ENCODE peak calls at places on chromosomes 5 and 9, in six cellular contexts. N is MM.1S, Z is PC-3, E is SK-N-SH, D is GM23248, L is hepatocyte. F is an unnamed sample.

GRCh38 chr5:149782018-149782899 is 52.1 kb downstream of the PPARGC1B start:
- DNase-seq in D (peak; percentile 29), E (no peak), N (no peak), Z (no peak), L (no peak), F (no peak)

GRCh38 chr9:81575976-81576375 is 113.4 kb downstream of the TLE1 start:
- DNase-seq in D (peak; percentile 34), E (no peak), Z (no peak), L (no peak), N (no peak), F (no peak)

GRCh38 chr9:69554945-69555344 is 117.2 kb downstream of the APBA1 start:
- DNase-seq in Z (no peak), D (peak; percentile 69), E (no peak), L (peak; percentile 40), N (no peak), F (no peak)

GRCh38 chr5:7537573-7537972 is 141.6 kb downstream of the ADCY2 start:
- DNase-seq in D (no peak), E (no peak), Z (no peak), N (no peak), L (no peak), F (no peak)

GRCh38 chr5:37248970-37249819 is at the start of gene CPLANE1:
- DNase-seq in D (peak; percentile 86), N (peak; percentile 63), L (peak; percentile 92), Z (peak; percentile 74), E (peak; percentile 94), F (peak; percentile 90)

GRCh38 chr9:70410368-70410767 is 4.1 kb downstream of the KLF9 start:
- DNase-seq in N (no peak), E (no peak), Z (no peak), D (peak; percentile 72), L (no peak), F (no peak)

GRCh38 chr5:1483856-1484255 is 38.6 kb upstream of the SLC6A3 start:
- DNase-seq in N (no peak), E (no peak), L (no peak), Z (no peak), D (no peak), F (no peak)

GRCh38 chr9:125429476-125430160 is 168.0 kb downstream of the GAPVD1 start:
- DNase-seq in D (no peak), L (no peak), Z (no peak), N (no peak), E (no peak), F (no peak)

GRCh38 chr9:132136151-132136892 is 25.5 kb upstream of the NTNG2 start:
- DNase-seq in D (no peak), L (no peak), N (no peak), Z (no peak), E (no peak), F (no peak)

GRCh38 chr9:129069128-129069824 is 11.6 kb upstream of the DOLPP1 start:
- DNase-seq in E (peak; percentile 72), N (no peak), D (no peak), L (peak; percentile 54), Z (no peak), F (no peak)

GRCh38 chr5:102453716-102454115 is 45.1 kb downstream of the SLCO6A1 start:
- DNase-seq in D (peak; percentile 0), Z (no peak), N (peak; percentile 65), L (no peak), E (no peak), F (no peak)

GRCh38 chr5:32785639-32786216 is 74.6 kb downstream of the NPR3 start:
- DNase-seq in L (no peak), D (no peak), E (no peak), Z (peak; percentile 73), N (peak; percentile 15), F (no peak)

DNA sequence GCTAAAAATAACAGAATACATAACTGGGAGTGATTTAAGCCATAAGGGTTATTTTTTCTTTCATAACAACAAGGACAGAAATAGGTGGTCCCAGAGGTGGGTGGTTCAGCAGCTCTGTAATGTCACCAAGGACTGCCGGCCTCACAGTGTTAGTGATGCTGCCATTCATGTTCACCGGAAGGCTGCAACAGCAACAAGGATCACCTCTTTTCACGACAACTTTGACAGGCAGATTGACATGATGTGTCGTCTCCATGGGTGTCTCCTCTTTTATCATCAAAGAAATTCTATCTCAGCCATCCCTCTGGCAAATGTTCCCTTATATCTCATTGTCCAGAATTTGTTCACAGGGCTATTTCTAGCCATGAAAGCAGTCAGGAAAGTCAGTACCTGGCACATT is 231.4 kb downstream of the SH3GL2 start:
- DNase-seq in L (no peak), Z (no peak), D (no peak), E (no peak), N (no peak), F (no peak)
- TF ChIP-seq EZH2phosphoT487 in L (no peak), Z (no peak), D (no peak), E (no peak), N (no peak), F (no peak)

GRCh38 chr9:120734607-120735006 is 20.3 kb upstream of the MEGF9 start:
- DNase-seq in D (no peak), L (no peak), Z (no peak), E (no peak), N (no peak), F (no peak)

GRCh38 chr9:120735009-120735408 is 20.7 kb upstream of the MEGF9 start:
- DNase-seq in N (no peak), Z (no peak), E (no peak), L (no peak), D (no peak), F (no peak)

GRCh38 chr9:120735415-120736126 is 21.3 kb upstream of the MEGF9 start:
- DNase-seq in E (no peak), L (peak; percentile 39), Z (no peak), D (peak; percentile 63), N (no peak), F (no peak)

GRCh38 chr9:120730661-120731514 is 16.6 kb upstream of the MEGF9 start:
- DNase-seq in L (peak; percentile 73), Z (peak; percentile 95), N (no peak), D (peak; percentile 92), E (no peak), F (peak; percentile 44)

DNA sequence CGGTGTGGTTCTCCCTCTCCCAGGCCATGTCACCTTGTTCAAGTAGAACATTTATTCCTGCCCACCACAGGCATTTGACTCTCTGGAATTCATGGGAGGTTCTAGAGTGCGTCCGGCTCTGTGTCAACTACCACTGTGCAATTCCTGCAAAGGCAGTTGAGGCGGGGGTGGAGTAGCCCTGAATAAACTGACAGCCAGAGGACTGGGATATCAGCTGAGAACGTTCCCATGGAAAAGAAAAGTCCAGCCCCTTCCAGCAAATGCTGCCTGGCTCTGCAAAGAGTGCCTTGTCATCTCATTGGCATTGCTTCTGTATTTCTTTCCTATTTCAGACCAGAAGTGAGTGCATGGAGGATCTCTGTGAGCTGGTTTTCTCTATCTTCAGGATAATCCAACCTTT is 18.9 kb upstream of the MEGF9 start:
- DNase-seq in L (peak; percentile 74), Z (no peak), D (peak; percentile 80), E (no peak), N (no peak), F (no peak)
- TF ChIP-seq EZH2phosphoT487 in L (no peak), Z (no peak), D (no peak), E (no peak), N (no peak), F (no peak)

GRCh38 chr5:142435410-142436115 is 110.7 kb upstream of the SPRY4 start:
- DNase-seq in L (no peak), N (no peak), D (no peak), E (no peak), Z (no peak), F (no peak)
- TF ChIP-seq EZH2phosphoT487 in L (no peak), N (no peak), D (no peak), E (no peak), Z (no peak), F (no peak)

GRCh38 chr9:83962165-83962564 is 17.9 kb downstream of the HNRNPK start:
- DNase-seq in E (no peak), D (peak; percentile 73), Z (peak; percentile 94), L (no peak), N (no peak), F (peak; percentile 40)
- TF ChIP-seq EZH2phosphoT487 in E (no peak), D (no peak), Z (no peak), L (no peak), N (no peak), F (no peak)

DNA sequence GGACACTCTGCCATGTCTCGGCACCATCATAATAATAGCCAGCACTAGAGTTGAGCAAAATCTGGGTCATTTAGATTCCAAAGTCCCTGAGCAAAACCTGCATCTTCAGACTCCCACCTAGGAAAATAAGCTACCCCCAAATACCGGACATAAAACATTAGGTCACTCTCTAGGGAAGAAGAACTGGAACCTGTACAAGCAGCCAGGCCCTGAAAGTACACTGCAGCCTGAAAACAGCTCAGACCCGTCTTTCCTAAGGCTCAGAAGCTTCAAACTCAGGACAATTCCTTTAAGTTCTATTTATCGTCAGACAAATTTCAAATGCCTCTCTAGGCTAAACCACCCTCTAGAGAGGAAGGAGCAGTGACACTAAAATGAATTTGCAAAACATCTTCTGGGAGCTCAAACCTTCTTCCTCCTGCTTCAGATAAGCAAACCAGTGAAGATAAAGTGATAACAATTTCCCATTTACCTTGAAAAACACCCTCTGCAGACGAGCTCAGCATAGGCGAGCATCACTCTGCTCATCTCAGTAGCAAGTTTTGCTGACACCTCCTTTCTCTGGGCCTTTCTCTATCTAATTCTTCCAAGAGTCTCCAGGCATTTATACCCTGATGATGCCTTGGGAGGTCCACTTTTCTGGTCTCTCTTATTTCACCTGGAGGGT is 34.0 kb downstream of the ADAM19 start:
- DNase-seq in L (no peak), N (no peak), E (no peak), D (peak; percentile 40), Z (no peak), F (no peak)
- TF ChIP-seq EZH2phosphoT487 in L (no peak), N (no peak), E (no peak), D (no peak), Z (no peak), F (no peak)

GRCh38 chr5:35859101-35859661 is 2.5 kb downstream of the IL7R start:
- DNase-seq in D (peak; percentile 38), Z (peak; percentile 55), L (no peak), N (no peak), E (no peak), F (peak; percentile 2)
- TF ChIP-seq EZH2phosphoT487 in D (no peak), Z (no peak), L (no peak), N (no peak), E (no peak), F (no peak)